ENCODE peak calls at places on chromosome 22, in four cellular contexts. One of them, this sample, is unnamed.

GRCh38 chr22:22105364-22105763 is 122.8 kb upstream of the TOP3B start:
- DNase-seq in head of caudate nucleus: no peak
- DNase-seq in CD8-positive, alpha-beta memory T cell: no peak
- DNase-seq in astrocyte: no peak
- DNase-seq in this sample: no peak

GRCh38 chr22:47802446-47802845 is 1040.0 kb downstream of the TBC1D22A start:
- DNase-seq in head of caudate nucleus: no peak
- DNase-seq in CD8-positive, alpha-beta memory T cell: no peak
- DNase-seq in astrocyte: no peak
- DNase-seq in this sample: no peak

GRCh38 chr22:37401401-37401859 is 25.8 kb downstream of the ELFN2 start:
- DNase-seq in head of caudate nucleus: no peak
- DNase-seq in CD8-positive, alpha-beta memory T cell: no peak
- DNase-seq in astrocyte: peak
- DNase-seq in this sample: peak

GRCh38 chr22:22144858-22145257 is 99.7 kb upstream of the VPREB1 start:
- DNase-seq in head of caudate nucleus: no peak
- DNase-seq in CD8-positive, alpha-beta memory T cell: no peak
- DNase-seq in astrocyte: no peak
- DNase-seq in this sample: peak

GRCh38 chr22:50314455-50315288 is 7.2 kb upstream of the PLXNB2 start:
- DNase-seq in head of caudate nucleus: no peak
- DNase-seq in CD8-positive, alpha-beta memory T cell: peak
- DNase-seq in astrocyte: no peak
- DNase-seq in this sample: no peak

GRCh38 chr22:23047742-23048141 is 22.6 kb upstream of the GNAZ start:
- DNase-seq in head of caudate nucleus: no peak
- DNase-seq in CD8-positive, alpha-beta memory T cell: no peak
- DNase-seq in astrocyte: no peak
- DNase-seq in this sample: no peak

GRCh38 chr22:40257979-40258378 is 80.3 kb downstream of the TNRC6B start:
- DNase-seq in head of caudate nucleus: no peak
- DNase-seq in CD8-positive, alpha-beta memory T cell: no peak
- DNase-seq in astrocyte: peak
- DNase-seq in this sample: peak

GRCh38 chr22:50074056-50074455 is 11.2 kb downstream of the MLC1 start:
- DNase-seq in head of caudate nucleus: no peak
- DNase-seq in CD8-positive, alpha-beta memory T cell: no peak
- DNase-seq in astrocyte: peak
- DNase-seq in this sample: no peak

GRCh38 chr22:50302564-50302963 is 4.9 kb downstream of the PLXNB2 start:
- DNase-seq in head of caudate nucleus: no peak
- DNase-seq in CD8-positive, alpha-beta memory T cell: no peak
- DNase-seq in astrocyte: no peak
- DNase-seq in this sample: no peak

GRCh38 chr22:23675502-23676415 is 15.1 kb upstream of the RGL4 start:
- DNase-seq in head of caudate nucleus: no peak
- DNase-seq in CD8-positive, alpha-beta memory T cell: no peak
- DNase-seq in astrocyte: no peak
- DNase-seq in this sample: no peak

GRCh38 chr22:24051028-24051427 is 39.9 kb downstream of the CABIN1 start:
- DNase-seq in head of caudate nucleus: no peak
- DNase-seq in CD8-positive, alpha-beta memory T cell: no peak
- DNase-seq in astrocyte: no peak
- DNase-seq in this sample: no peak

GRCh38 chr22:35203583-35203982 is 53.7 kb upstream of the HMGXB4 start:
- DNase-seq in head of caudate nucleus: no peak
- DNase-seq in CD8-positive, alpha-beta memory T cell: no peak
- DNase-seq in astrocyte: no peak
- DNase-seq in this sample: no peak

GRCh38 chr22:49975543-49976389 is 15.2 kb downstream of the PIM3 start:
- DNase-seq in head of caudate nucleus: peak
- DNase-seq in CD8-positive, alpha-beta memory T cell: no peak
- DNase-seq in astrocyte: peak
- DNase-seq in this sample: peak

GRCh38 chr22:24894220-24894975 is 52.1 kb downstream of the LHFPL7 start:
- DNase-seq in head of caudate nucleus: no peak
- DNase-seq in CD8-positive, alpha-beta memory T cell: no peak
- DNase-seq in astrocyte: peak
- DNase-seq in this sample: peak

GRCh38 chr22:22935546-22936157 is 48.0 kb downstream of the IGLL5 start:
- DNase-seq in head of caudate nucleus: no peak
- DNase-seq in CD8-positive, alpha-beta memory T cell: no peak
- DNase-seq in astrocyte: no peak
- DNase-seq in this sample: no peak

GRCh38 chr22:37260939-37261338 is 16.9 kb upstream of the RAC2 start:
- DNase-seq in head of caudate nucleus: peak
- DNase-seq in CD8-positive, alpha-beta memory T cell: peak
- DNase-seq in astrocyte: peak
- DNase-seq in this sample: peak

GRCh38 chr22:44734801-44735517 is 17.4 kb upstream of the ARHGAP8 start:
- DNase-seq in head of caudate nucleus: no peak
- DNase-seq in CD8-positive, alpha-beta memory T cell: no peak
- DNase-seq in astrocyte: no peak
- DNase-seq in this sample: no peak

GRCh38 chr22:32781695-32782094 is 19.8 kb upstream of the TIMP3 start:
- DNase-seq in head of caudate nucleus: no peak
- DNase-seq in CD8-positive, alpha-beta memory T cell: no peak
- DNase-seq in astrocyte: no peak
- DNase-seq in this sample: peak

GRCh38 chr22:46036558-46037408 is 59.8 kb upstream of the WNT7B start:
- DNase-seq in head of caudate nucleus: no peak
- DNase-seq in CD8-positive, alpha-beta memory T cell: peak
- DNase-seq in astrocyte: no peak
- DNase-seq in this sample: peak

GRCh38 chr22:37358917-37359316 is 68.4 kb downstream of the ELFN2 start:
- DNase-seq in head of caudate nucleus: no peak
- DNase-seq in CD8-positive, alpha-beta memory T cell: no peak
- DNase-seq in astrocyte: no peak
- DNase-seq in this sample: no peak

GRCh38 chr22:30253205-30253852 is 6.8 kb upstream of the LIF start:
- DNase-seq in head of caudate nucleus: peak
- DNase-seq in CD8-positive, alpha-beta memory T cell: no peak
- DNase-seq in astrocyte: peak
- DNase-seq in this sample: peak

GRCh38 chr22:30036656-30037055 is 43.6 kb upstream of the HORMAD2 start:
- DNase-seq in head of caudate nucleus: no peak
- DNase-seq in CD8-positive, alpha-beta memory T cell: no peak
- DNase-seq in astrocyte: no peak
- DNase-seq in this sample: peak

GRCh38 chr22:41074466-41074865 is 17.9 kb upstream of the EP300 start:
- DNase-seq in head of caudate nucleus: no peak
- DNase-seq in CD8-positive, alpha-beta memory T cell: no peak
- DNase-seq in astrocyte: no peak
- DNase-seq in this sample: no peak

GRCh38 chr22:29269230-29269604 is 1.1 kb downstream of the EWSR1 start:
- DNase-seq in head of caudate nucleus: no peak
- DNase-seq in CD8-positive, alpha-beta memory T cell: no peak
- DNase-seq in astrocyte: no peak
- DNase-seq in this sample: no peak

GRCh38 chr22:24361976-24362646 is 65.3 kb upstream of the ADORA2A start:
- DNase-seq in head of caudate nucleus: no peak
- DNase-seq in CD8-positive, alpha-beta memory T cell: no peak
- DNase-seq in astrocyte: no peak
- DNase-seq in this sample: no peak

GRCh38 chr22:48581206-48581766 is 1246.4 kb downstream of the BRD1 start:
- DNase-seq in head of caudate nucleus: no peak
- DNase-seq in CD8-positive, alpha-beta memory T cell: no peak
- DNase-seq in astrocyte: no peak
- DNase-seq in this sample: no peak

GRCh38 chr22:44366372-44367310 is 53.9 kb upstream of the SHISAL1 start:
- DNase-seq in head of caudate nucleus: no peak
- DNase-seq in CD8-positive, alpha-beta memory T cell: no peak
- DNase-seq in astrocyte: no peak
- DNase-seq in this sample: peak

GRCh38 chr22:43110444-43110926 is at the start of gene BIK:
- DNase-seq in head of caudate nucleus: no peak
- DNase-seq in CD8-positive, alpha-beta memory T cell: peak
- DNase-seq in astrocyte: no peak
- DNase-seq in this sample: no peak

GRCh38 chr22:48820481-48821345 is 1007.0 kb downstream of the BRD1 start:
- DNase-seq in head of caudate nucleus: no peak
- DNase-seq in CD8-positive, alpha-beta memory T cell: no peak
- DNase-seq in astrocyte: no peak
- DNase-seq in this sample: no peak

GRCh38 chr22:17303840-17304779 is 65.2 kb upstream of the CECR2 start:
- DNase-seq in head of caudate nucleus: no peak
- DNase-seq in CD8-positive, alpha-beta memory T cell: peak
- DNase-seq in astrocyte: no peak
- DNase-seq in this sample: no peak